ENCODE peak calls at places on chromosomes 11 and 22, in ten cellular contexts. C, T, Y, R, Q, F, B, V, I and X are unnamed samples.

GRCh38 chr11:11808992-11809583 is 32.7 kb upstream of the USP47 start:
- DNase-seq in C (no peak), T (no peak), Y (no peak), R (no peak), Q (no peak), F (no peak), B (no peak), V (no peak), I (peak; percentile 36), X (no peak)

GRCh38 chr11:85663781-85664560 is 958 bp downstream of the CREBZF start:
- DNase-seq in C (peak; percentile 73), T (peak; percentile 31), Y (peak; percentile 77), R (peak; percentile 34), Q (peak; percentile 88), F (peak; percentile 29), B (peak; percentile 39), V (peak; percentile 90), I (peak; percentile 89), X (peak; percentile 92)

GRCh38 chr22:45009881-45010531 is at the start of gene PHF21B:
- DNase-seq in C (no peak), T (no peak), Y (peak; percentile 94), R (no peak), Q (peak; percentile 37), F (no peak), B (no peak), V (no peak), I (peak; percentile 91), X (peak; percentile 97)

GRCh38 chr22:49536571-49537131 is 291.0 kb downstream of the BRD1 start:
- DNase-seq in C (no peak), T (no peak), Y (no peak), R (no peak), Q (no peak), F (no peak), B (no peak), V (no peak), I (no peak), X (peak; percentile 53)

GRCh38 chr11:114890076-114890475 is 211.7 kb downstream of the NXPE2 start:
- DNase-seq in C (no peak), T (no peak), Y (no peak), R (no peak), Q (no peak), F (no peak), B (no peak), V (no peak), I (no peak), X (peak; percentile 57)

GRCh38 chr11:122653911-122654310 is 1.6 kb upstream of the UBASH3B start:
- DNase-seq in C (no peak), T (no peak), Y (no peak), R (no peak), Q (no peak), F (no peak), B (peak; percentile 32), V (no peak), I (peak; percentile 50), X (no peak)

GRCh38 chr22:19438286-19438685 is 5.9 kb downstream of the MRPL40 start:
- DNase-seq in C (no peak), T (no peak), Y (no peak), R (no peak), Q (no peak), F (no peak), B (peak; percentile 59), V (no peak), I (no peak), X (no peak)

GRCh38 chr11:78350646-78351165 is 66.9 kb downstream of the GAB2 start:
- DNase-seq in C (peak; percentile 39), T (no peak), Y (no peak), R (no peak), Q (no peak), F (peak; percentile 58), B (no peak), V (no peak), I (peak; percentile 79), X (peak; percentile 19)

GRCh38 chr11:68941324-68942089 is 37.8 kb downstream of the IGHMBP2 start:
- DNase-seq in C (no peak), T (no peak), Y (no peak), R (no peak), Q (no peak), F (no peak), B (no peak), V (no peak), I (no peak), X (no peak)

GRCh38 chr11:132886335-132886734 is 646.0 kb downstream of the OPCML start:
- DNase-seq in C (no peak), T (no peak), Y (no peak), R (peak; percentile 76), Q (no peak), F (peak; percentile 80), B (peak; percentile 40), V (no peak), I (no peak), X (no peak)

GRCh38 chr11:34308049-34308692 is 49.6 kb downstream of the ABTB2 start:
- DNase-seq in C (no peak), T (no peak), Y (no peak), R (no peak), Q (no peak), F (no peak), B (peak; percentile 88), V (no peak), I (no peak), X (no peak)

DNA sequence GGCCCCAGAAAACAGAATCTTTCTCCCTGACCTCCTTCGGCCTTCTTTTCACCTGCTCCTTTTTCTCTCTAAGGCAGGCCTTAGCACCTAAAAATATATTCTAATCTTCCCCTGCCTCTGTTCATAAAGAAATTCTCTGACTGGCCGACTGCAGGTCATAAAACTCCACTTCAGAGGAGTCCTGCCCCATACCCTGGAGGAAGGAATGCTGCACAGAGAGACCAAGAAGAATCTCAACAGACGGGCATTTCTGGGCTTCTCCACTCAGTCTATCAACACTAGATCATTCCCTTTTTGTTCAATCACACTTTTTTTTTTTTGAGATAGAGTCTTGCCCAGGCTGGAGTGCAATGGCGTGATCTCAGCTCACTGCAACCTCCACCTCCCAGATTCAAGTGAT is 19.7 kb upstream of the PGA3 start:
- DNase-seq in C (no peak), T (no peak), Y (no peak), R (no peak), Q (no peak), F (no peak), B (no peak), V (no peak), I (no peak), X (no peak)
- TF ChIP-seq CTCF in C (no peak), T (no peak), Y (no peak), R (peak; percentile 32), Q (no peak), F (no peak), B (no peak), V (no peak), I (no peak), X (peak; percentile 4)

DNA sequence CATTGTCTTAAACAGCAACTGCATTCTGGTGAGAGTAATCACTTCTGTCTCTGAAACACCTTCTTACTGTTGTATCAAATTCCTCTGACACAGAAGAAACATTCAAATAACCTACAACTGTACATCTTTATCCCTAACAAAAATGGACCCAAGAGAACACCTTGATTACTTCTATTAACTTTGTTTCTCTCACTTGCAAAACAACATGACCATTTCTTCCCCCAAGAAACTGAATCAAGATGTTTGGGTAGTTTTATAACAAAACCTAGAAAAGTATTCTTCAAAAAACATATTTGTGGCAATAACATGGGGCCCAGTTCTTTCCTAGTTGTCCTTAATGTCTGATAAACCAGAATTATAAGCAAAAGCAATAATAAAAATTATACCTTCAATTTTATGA is 59.3 kb downstream of the MAPK1 start:
- DNase-seq in C (no peak), T (no peak), Y (no peak), R (no peak), Q (no peak), F (no peak), B (no peak), V (no peak), I (no peak), X (no peak)
- H3K4me3 ChIP-seq in C (no peak overlapping the region), T (no peak overlapping the region), Y (no peak overlapping the region), R (no peak overlapping the region), Q (no peak overlapping the region), F (no peak overlapping the region), B (no peak overlapping the region), V (no peak overlapping the region), I (no peak overlapping the region), X (no peak overlapping the region)

GRCh38 chr11:62545437-62546243 is 966 bp downstream of the AHNAK start:
- DNase-seq in C (peak; percentile 93), T (no peak), Y (peak; percentile 83), R (peak; percentile 87), Q (peak; percentile 89), F (peak; percentile 89), B (peak; percentile 74), V (peak; percentile 91), I (peak; percentile 97), X (peak; percentile 87)
- TF ChIP-seq CTCF in C (no peak), T (peak; percentile 5), Y (peak; percentile 6), R (peak; percentile 27), Q (no peak), F (no peak), B (peak; percentile 5), V (no peak), I (no peak), X (peak; percentile 12)

GRCh38 chr22:17235861-17236260 is 16.6 kb upstream of the ADA2 start:
- DNase-seq in C (no peak), T (no peak), Y (no peak), R (no peak), Q (no peak), F (no peak), B (no peak), V (no peak), I (no peak), X (no peak)

GRCh38 chr22:17234144-17234623 is 14.9 kb upstream of the ADA2 start:
- DNase-seq in C (no peak), T (no peak), Y (peak; percentile 99), R (no peak), Q (no peak), F (no peak), B (no peak), V (peak; percentile 33), I (no peak), X (peak; percentile 89)

GRCh38 chr22:17239156-17239701 is 20.0 kb upstream of the ADA2 start:
- DNase-seq in C (no peak), T (no peak), Y (no peak), R (no peak), Q (no peak), F (no peak), B (no peak), V (peak; percentile 22), I (no peak), X (no peak)

GRCh38 chr22:17235149-17235655 is 16.0 kb upstream of the ADA2 start:
- DNase-seq in C (no peak), T (no peak), Y (peak; percentile 85), R (no peak), Q (no peak), F (no peak), B (no peak), V (peak; percentile 19), I (no peak), X (no peak)

DNA sequence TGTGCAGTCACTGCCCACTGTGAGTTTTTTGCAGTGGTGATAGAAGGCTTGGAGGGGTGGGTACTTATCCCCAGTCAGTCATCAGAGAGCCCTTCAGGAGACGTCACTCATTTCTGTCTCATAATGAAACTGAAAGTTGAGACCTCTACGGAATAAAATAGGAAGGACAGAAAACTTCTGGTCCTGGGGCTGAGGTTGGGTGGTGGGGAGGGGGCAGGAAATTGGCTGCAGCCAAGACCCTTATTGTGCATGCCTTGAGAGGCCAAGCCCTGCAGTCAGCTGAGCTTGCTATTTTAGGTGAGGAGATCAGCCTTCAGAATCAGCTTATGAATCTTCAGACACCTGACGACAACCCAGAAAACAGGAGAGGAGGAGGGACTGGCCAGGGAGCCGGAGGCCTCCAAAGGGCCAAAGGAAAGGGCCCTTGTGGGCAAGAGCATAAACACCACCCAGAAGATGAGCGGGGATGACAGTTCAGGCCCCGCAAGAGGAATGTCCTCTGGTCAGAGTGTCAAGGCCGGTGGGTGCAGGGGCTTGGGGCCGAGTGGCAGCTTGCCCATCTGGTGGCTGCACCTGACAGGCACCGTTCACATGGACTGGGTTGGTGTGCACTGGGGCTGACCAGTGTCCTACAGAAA is 17.9 kb upstream of the ADA2 start:
- DNase-seq in C (no peak), T (peak; percentile 64), Y (no peak), R (no peak), Q (no peak), F (no peak), B (no peak), V (peak; percentile 39), I (no peak), X (no peak)
- H3K4me3 ChIP-seq in C (no peak overlapping the region), T (peak overlapping the region; percentile 35), Y (no peak overlapping the region), R (no peak overlapping the region), Q (no peak overlapping the region), F (no peak overlapping the region), B (no peak overlapping the region), V (peak overlapping the region; percentile 36), I (no peak overlapping the region), X (no peak overlapping the region)